ENCODE peak calls at places on chromosomes 16 and 17, in five cellular contexts. One of them, this sample, is unnamed.

GRCh38 chr16:450800-451512 is 25.5 kb downstream of the RAB11FIP3 start:
- DNase-seq in COR-L47: peak; percentile 65
- DNase-seq in posterior cingulate gyrus: no peak
- DNase-seq in HAP-1: no peak
- DNase-seq in G401: no peak
- DNase-seq in this sample: no peak

GRCh38 chr16:22653876-22654275 is 143.2 kb downstream of the NPIPB5 start:
- DNase-seq in COR-L47: no peak
- DNase-seq in posterior cingulate gyrus: no peak
- DNase-seq in HAP-1: no peak
- DNase-seq in G401: no peak
- DNase-seq in this sample: no peak

GRCh38 chr16:17773698-17774101 is 302.9 kb upstream of the XYLT1 start:
- DNase-seq in COR-L47: no peak
- DNase-seq in posterior cingulate gyrus: peak; percentile 19
- DNase-seq in HAP-1: no peak
- DNase-seq in G401: peak; percentile 8
- DNase-seq in this sample: peak; percentile 76

GRCh38 chr16:84278968-84279367 is 15.7 kb upstream of the WFDC1 start:
- DNase-seq in COR-L47: no peak
- DNase-seq in posterior cingulate gyrus: peak; percentile 14
- DNase-seq in HAP-1: no peak
- DNase-seq in G401: peak; percentile 35
- DNase-seq in this sample: peak; percentile 83

GRCh38 chr17:77365584-77366186 is 224.9 kb downstream of the SEC14L1 start:
- DNase-seq in COR-L47: peak; percentile 89
- DNase-seq in posterior cingulate gyrus: no peak
- DNase-seq in HAP-1: no peak
- DNase-seq in G401: peak; percentile 52
- DNase-seq in this sample: peak; percentile 52

GRCh38 chr17:57459286-57459915 is 203.1 kb downstream of the MSI2 start:
- DNase-seq in COR-L47: no peak
- DNase-seq in posterior cingulate gyrus: no peak
- DNase-seq in HAP-1: no peak
- DNase-seq in G401: no peak
- DNase-seq in this sample: no peak

GRCh38 chr16:52383071-52383470 is 163.9 kb downstream of the TOX3 start:
- DNase-seq in COR-L47: no peak
- DNase-seq in posterior cingulate gyrus: no peak
- DNase-seq in HAP-1: no peak
- DNase-seq in G401: no peak
- DNase-seq in this sample: no peak

GRCh38 chr17:51260960-51261958 is 913 bp downstream of the UTP18 start:
- DNase-seq in COR-L47: peak; percentile 61
- DNase-seq in posterior cingulate gyrus: peak; percentile 19
- DNase-seq in HAP-1: peak; percentile 82
- DNase-seq in G401: peak; percentile 52
- DNase-seq in this sample: peak; percentile 63

GRCh38 chr16:53055603-53056527 is 1.1 kb downstream of the CHD9 start:
- DNase-seq in COR-L47: no peak
- DNase-seq in posterior cingulate gyrus: no peak
- DNase-seq in HAP-1: peak; percentile 67
- DNase-seq in G401: peak; percentile 47
- DNase-seq in this sample: peak; percentile 39

GRCh38 chr17:28901866-28902818 is 737 bp downstream of the DHRS13 start:
- DNase-seq in COR-L47: peak; percentile 70
- DNase-seq in posterior cingulate gyrus: no peak
- DNase-seq in HAP-1: peak; percentile 76
- DNase-seq in G401: peak; percentile 47
- DNase-seq in this sample: no peak

GRCh38 chr17:74963656-74964055 is 8.9 kb downstream of the HID1 start:
- DNase-seq in COR-L47: no peak
- DNase-seq in posterior cingulate gyrus: no peak
- DNase-seq in HAP-1: no peak
- DNase-seq in G401: peak; percentile 35
- DNase-seq in this sample: no peak

GRCh38 chr17:2889256-2889655 is 93.0 kb downstream of the RAP1GAP2 start:
- DNase-seq in COR-L47: no peak
- DNase-seq in posterior cingulate gyrus: no peak
- DNase-seq in HAP-1: no peak
- DNase-seq in G401: no peak
- DNase-seq in this sample: no peak

GRCh38 chr17:65750678-65751077 is 189.2 kb upstream of the AXIN2 start:
- DNase-seq in COR-L47: peak; percentile 85
- DNase-seq in posterior cingulate gyrus: no peak
- DNase-seq in HAP-1: no peak
- DNase-seq in G401: peak; percentile 65
- DNase-seq in this sample: peak; percentile 35

GRCh38 chr17:68248886-68249872 is 1.3 kb downstream of the AMZ2 start:
- DNase-seq in COR-L47: no peak
- DNase-seq in posterior cingulate gyrus: no peak
- DNase-seq in HAP-1: no peak
- DNase-seq in G401: no peak
- DNase-seq in this sample: no peak

GRCh38 chr16:84782841-84783240 is 36.9 kb upstream of the CRISPLD2 start:
- DNase-seq in COR-L47: no peak
- DNase-seq in posterior cingulate gyrus: no peak
- DNase-seq in HAP-1: no peak
- DNase-seq in G401: peak; percentile 18
- DNase-seq in this sample: no peak

GRCh38 chr16:69428652-69429051 is 4.2 kb downstream of the CYB5B start:
- DNase-seq in COR-L47: no peak
- DNase-seq in posterior cingulate gyrus: no peak
- DNase-seq in HAP-1: no peak
- DNase-seq in G401: no peak
- DNase-seq in this sample: no peak

This sample was measured in Ammon's horn.